ENCODE peak calls at places on chromosomes 4 and X, in five cellular contexts. One of them, this sample, is unnamed.
A peak's percentile ranks its signal among the peaks of the same experiment; 100 is the strongest.

GRCh38 chrX:130079824-130080406 is 30.4 kb downstream of the ELF4 start:
- DNase-seq in lung: peak; percentile 54
- DNase-seq in ascending aorta: no peak
- DNase-seq in OCI-LY7: peak; percentile 65
- DNase-seq in uterus: peak; percentile 73
- DNase-seq in this sample: peak; percentile 64

GRCh38 chr4:185508162-185508561 is 27.1 kb downstream of the PDLIM3 start:
- DNase-seq in OCI-LY7: no peak
- DNase-seq in uterus: no peak
- DNase-seq in lung: no peak
- DNase-seq in ascending aorta: no peak
- DNase-seq in this sample: no peak

GRCh38 chr4:186104895-186105720 is 604 bp downstream of the FAM149A start:
- DNase-seq in lung: no peak
- DNase-seq in uterus: peak; percentile 23
- DNase-seq in ascending aorta: no peak
- DNase-seq in OCI-LY7: no peak
- DNase-seq in this sample: no peak

GRCh38 chr4:139210486-139210885 is 33.5 kb upstream of the ELF2 start:
- DNase-seq in lung: no peak
- DNase-seq in ascending aorta: no peak
- DNase-seq in OCI-LY7: no peak
- DNase-seq in uterus: peak; percentile 74
- DNase-seq in this sample: no peak

GRCh38 chr4:190020790-190021717 is 6.0 kb downstream of the FRG2 start:
- DNase-seq in OCI-LY7: no peak
- DNase-seq in uterus: no peak
- DNase-seq in ascending aorta: no peak
- DNase-seq in lung: peak; percentile 54
- DNase-seq in this sample: no peak

GRCh38 chr4:157664726-157665125 is 444.2 kb downstream of the GRIA2 start:
- DNase-seq in OCI-LY7: no peak
- DNase-seq in uterus: no peak
- DNase-seq in lung: no peak
- DNase-seq in ascending aorta: no peak
- DNase-seq in this sample: no peak

GRCh38 chr4:121256887-121257426 is 92.8 kb upstream of the TNIP3 start:
- DNase-seq in lung: no peak
- DNase-seq in ascending aorta: no peak
- DNase-seq in OCI-LY7: no peak
- DNase-seq in uterus: no peak
- DNase-seq in this sample: no peak

GRCh38 chrX:72297953-72298730 is 7.6 kb downstream of the CITED1 start:
- DNase-seq in ascending aorta: no peak
- DNase-seq in uterus: no peak
- DNase-seq in lung: peak; percentile 28
- DNase-seq in OCI-LY7: peak; percentile 24
- DNase-seq in this sample: no peak

GRCh38 chr4:77240469-77241066 is 83.6 kb downstream of the CCNG2 start:
- DNase-seq in uterus: no peak
- DNase-seq in OCI-LY7: peak; percentile 72
- DNase-seq in lung: peak; percentile 62
- DNase-seq in ascending aorta: no peak
- DNase-seq in this sample: peak; percentile 62

GRCh38 chr4:129901205-129901604 is 805.3 kb downstream of the C4orf33 start:
- DNase-seq in lung: no peak
- DNase-seq in uterus: no peak
- DNase-seq in ascending aorta: no peak
- DNase-seq in OCI-LY7: no peak
- DNase-seq in this sample: no peak

DNA sequence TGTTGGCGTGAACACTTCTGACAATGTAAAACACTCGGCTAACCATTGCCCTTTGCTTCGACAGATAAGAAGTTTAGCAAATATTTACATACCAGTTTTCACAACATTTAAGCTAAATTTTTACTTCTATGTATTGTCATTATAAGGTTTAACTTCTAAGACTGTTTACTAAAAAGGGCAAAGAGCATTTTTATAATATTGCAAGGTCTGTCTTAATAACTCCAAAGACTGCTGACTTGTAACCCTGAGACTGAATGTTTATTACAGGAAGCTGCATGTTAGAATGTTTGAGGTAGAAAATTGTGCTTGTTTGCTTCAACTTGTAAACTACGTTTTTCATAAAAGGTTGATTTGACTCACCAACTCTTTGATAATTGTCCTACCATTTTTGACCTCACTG is 213.2 kb upstream of the RPS6KA3 start:
- DNase-seq in ascending aorta: no peak
- DNase-seq in lung: no peak
- DNase-seq in uterus: no peak
- DNase-seq in OCI-LY7: no peak
- DNase-seq in this sample: no peak
- H3K4me1 ChIP-seq in ascending aorta: no peaks in the 10 kb centered on the region
- H3K4me1 ChIP-seq in lung: no peaks in the 10 kb centered on the region
- H3K4me1 ChIP-seq in uterus: no peaks in the 10 kb centered on the region
- H3K4me1 ChIP-seq in OCI-LY7: no peaks in the 10 kb centered on the region
- H3K4me1 ChIP-seq in this sample: no peaks in the 10 kb centered on the region

GRCh38 chr4:173005912-173006633 is 162.5 kb upstream of the GALNT7 start:
- DNase-seq in uterus: peak; percentile 29
- DNase-seq in OCI-LY7: no peak
- DNase-seq in lung: no peak
- DNase-seq in ascending aorta: no peak
- DNase-seq in this sample: no peak
- H3K27ac ChIP-seq in uterus: peak overlapping the region; percentile 36
- H3K27ac ChIP-seq in OCI-LY7: no peak overlapping the region
- H3K27ac ChIP-seq in lung: no peak overlapping the region
- H3K27ac ChIP-seq in ascending aorta: peak overlapping the region; percentile 65
- H3K27ac ChIP-seq in this sample: no peak overlapping the region

GRCh38 chrX:153649178-153649914 is 2.3 kb downstream of the DUSP9 start:
- DNase-seq in lung: peak; percentile 41
- DNase-seq in uterus: peak; percentile 9
- DNase-seq in OCI-LY7: peak; percentile 51
- DNase-seq in ascending aorta: no peak
- DNase-seq in this sample: peak; percentile 42
- TF ChIP-seq CTCF in lung: peak; percentile 1
- TF ChIP-seq CTCF in uterus: no peak
- TF ChIP-seq CTCF in OCI-LY7: peak; percentile 61
- TF ChIP-seq CTCF in ascending aorta: no peak
- TF ChIP-seq CTCF in this sample: peak; percentile 52

DNA sequence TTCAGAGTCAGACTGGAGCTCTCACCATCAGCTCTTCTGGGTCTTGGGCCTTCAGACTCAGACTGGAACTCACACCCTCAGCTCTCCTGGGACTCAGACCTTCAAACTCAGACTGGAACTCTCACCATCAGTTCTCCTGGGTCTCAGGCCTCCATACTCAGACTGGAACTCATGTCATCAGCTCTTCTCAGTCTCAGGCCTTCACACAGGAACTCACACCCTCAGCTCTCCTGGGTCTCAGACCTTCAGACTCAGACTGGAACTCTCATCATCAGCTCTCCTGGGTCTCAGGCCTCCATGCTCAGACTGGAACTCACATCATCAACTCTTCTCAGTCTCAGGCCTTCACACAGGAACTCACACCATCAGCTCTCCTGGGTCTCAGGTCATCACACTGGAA is 147.2 kb upstream of the MXRA5 start:
- DNase-seq in lung: no peak
- DNase-seq in uterus: no peak
- DNase-seq in OCI-LY7: no peak
- DNase-seq in ascending aorta: no peak
- DNase-seq in this sample: no peak
- H3K4me1 ChIP-seq in lung: no peaks in the 10 kb centered on the region
- H3K4me1 ChIP-seq in uterus: no peaks in the 10 kb centered on the region
- H3K4me1 ChIP-seq in OCI-LY7: no peaks in the 10 kb centered on the region
- H3K4me1 ChIP-seq in ascending aorta: no peaks in the 10 kb centered on the region
- H3K4me1 ChIP-seq in this sample: no peaks in the 10 kb centered on the region

DNA sequence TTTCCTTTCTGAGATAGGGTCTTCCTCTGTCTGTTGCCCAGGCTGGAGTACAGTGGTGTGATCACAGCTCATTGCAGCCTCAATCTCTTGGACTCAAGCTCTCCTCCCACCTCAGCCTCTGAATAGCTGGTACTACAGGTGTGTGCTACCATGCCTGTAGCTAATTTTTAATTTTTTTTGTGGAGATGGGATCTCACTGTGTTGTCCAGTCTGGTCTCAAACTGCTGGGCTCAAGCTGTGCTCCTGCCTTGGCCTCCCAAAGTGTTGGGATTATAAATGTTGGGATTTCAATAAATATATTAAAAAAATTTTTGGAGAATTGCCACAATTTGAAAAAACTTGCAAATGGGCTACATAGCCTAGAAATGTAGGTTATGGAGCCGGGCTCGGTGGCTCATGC is 18.5 kb downstream of the RAPGEF2 start:
- DNase-seq in uterus: no peak
- DNase-seq in lung: no peak
- DNase-seq in ascending aorta: no peak
- DNase-seq in OCI-LY7: no peak
- DNase-seq in this sample: no peak
- H3K27ac ChIP-seq in uterus: no peak overlapping the region
- H3K27ac ChIP-seq in lung: no peak overlapping the region
- H3K27ac ChIP-seq in ascending aorta: no peak overlapping the region
- H3K27ac ChIP-seq in OCI-LY7: no peak overlapping the region
- H3K27ac ChIP-seq in this sample: no peak overlapping the region

GRCh38 chr4:47484169-47484568 is 906 bp upstream of the ATP10D start:
- DNase-seq in lung: no peak
- DNase-seq in ascending aorta: no peak
- DNase-seq in OCI-LY7: no peak
- DNase-seq in uterus: no peak
- DNase-seq in this sample: no peak

GRCh38 chr4:47482326-47482725 is 2.7 kb upstream of the ATP10D start:
- DNase-seq in OCI-LY7: no peak
- DNase-seq in lung: no peak
- DNase-seq in uterus: no peak
- DNase-seq in ascending aorta: no peak
- DNase-seq in this sample: no peak

GRCh38 chr4:47485047-47485692 is at the start of gene ATP10D:
- DNase-seq in lung: peak; percentile 96
- DNase-seq in ascending aorta: peak; percentile 86
- DNase-seq in OCI-LY7: peak; percentile 88
- DNase-seq in uterus: peak; percentile 95
- DNase-seq in this sample: peak; percentile 85

GRCh38 chr4:47486306-47486705 is 1.2 kb downstream of the ATP10D start:
- DNase-seq in uterus: no peak
- DNase-seq in lung: no peak
- DNase-seq in OCI-LY7: no peak
- DNase-seq in ascending aorta: no peak
- DNase-seq in this sample: no peak

GRCh38 chr4:47483722-47484121 is 1.4 kb upstream of the ATP10D start:
- DNase-seq in OCI-LY7: peak; percentile 44
- DNase-seq in ascending aorta: no peak
- DNase-seq in uterus: no peak
- DNase-seq in lung: no peak
- DNase-seq in this sample: no peak
- TF ChIP-seq CTCF in OCI-LY7: peak; percentile 69
- TF ChIP-seq CTCF in ascending aorta: no peak
- TF ChIP-seq CTCF in uterus: no peak
- TF ChIP-seq CTCF in lung: no peak
- TF ChIP-seq CTCF in this sample: no peak

GRCh38 chr4:3483471-3483921 is 20.4 kb downstream of the DOK7 start:
- DNase-seq in OCI-LY7: no peak
- DNase-seq in lung: no peak
- DNase-seq in uterus: no peak
- DNase-seq in ascending aorta: peak; percentile 82
- DNase-seq in this sample: no peak
- H3K4me1 ChIP-seq in OCI-LY7: peaks cover 31% of the 10 kb centered on the region
- H3K4me1 ChIP-seq in lung: no peaks in the 10 kb centered on the region
- H3K4me1 ChIP-seq in uterus: no peaks in the 10 kb centered on the region
- H3K4me1 ChIP-seq in ascending aorta: peaks cover 6% of the 10 kb centered on the region
- H3K4me1 ChIP-seq in this sample: no peaks in the 10 kb centered on the region

This sample was measured in DND-41.